ENCODE peak calls at places on chromosomes 5 and 9, in four cellular contexts. K is WERI-Rb-1; G is tibial artery; R is CD8-positive, alpha-beta T cell. A is an unnamed sample.

GRCh38 chr5:14672082-14672481 is 7.6 kb downstream of the OTULIN start:
- DNase-seq in K (no peak), G (no peak), R (no peak), A (peak)

GRCh38 chr9:4986291-4986690 is 1.2 kb downstream of the JAK2 start:
- DNase-seq in K (no peak), G (no peak), R (no peak), A (no peak)

GRCh38 chr5:142515036-142515435 is 170.9 kb downstream of the FGF1 start:
- DNase-seq in K (no peak), G (no peak), R (no peak), A (no peak)

GRCh38 chr5:65508978-65509377 is 27.3 kb upstream of the ADAMTS6 start:
- DNase-seq in K (no peak), G (no peak), R (no peak), A (no peak)

GRCh38 chr9:105114956-105115728 is 129.3 kb upstream of the SLC44A1 start:
- DNase-seq in K (peak), G (peak), R (no peak), A (peak)

GRCh38 chr9:129888085-129888808 is 53.0 kb downstream of the USP20 start:
- DNase-seq in K (no peak), G (no peak), R (peak), A (peak)

GRCh38 chr9:120486835-120487234 is 93.1 kb downstream of the CDK5RAP2 start:
- DNase-seq in K (no peak), G (no peak), R (no peak), A (no peak)

GRCh38 chr5:123720955-123721354 is 209.0 kb downstream of the CSNK1G3 start:
- DNase-seq in K (no peak), G (no peak), R (no peak), A (no peak)

GRCh38 chr9:38202335-38202938 is 133.4 kb upstream of the SHB start:
- DNase-seq in K (no peak), G (no peak), R (no peak), A (no peak)

GRCh38 chr5:139821806-139822552 is 26.4 kb downstream of the PSD2 start:
- DNase-seq in K (no peak), G (peak), R (no peak), A (no peak)

GRCh38 chr5:36521838-36522745 is 84.3 kb upstream of the SLC1A3 start:
- DNase-seq in K (no peak), G (no peak), R (no peak), A (no peak)